ENCODE peak calls at places on chromosomes 11 and 22, in nine cellular contexts. One of them, this sample, is unnamed.

GRCh38 chr22:26565181-26565580 is 24.8 kb downstream of the TPST2 start:
- DNase-seq in heart left ventricle: no peak
- DNase-seq in transverse colon: no peak
- DNase-seq in ovary: no peak
- DNase-seq in K562: no peak
- DNase-seq in uterus: no peak
- DNase-seq in IMR-90: no peak
- DNase-seq in A549: no peak
- DNase-seq in right lobe of liver: no peak
- DNase-seq in this sample: no peak

GRCh38 chr11:100438366-100438765 is 248.7 kb upstream of the ARHGAP42 start:
- DNase-seq in K562: no peak
- DNase-seq in heart left ventricle: no peak
- DNase-seq in IMR-90: no peak
- DNase-seq in A549: no peak
- DNase-seq in uterus: no peak
- DNase-seq in right lobe of liver: no peak
- DNase-seq in ovary: no peak
- DNase-seq in transverse colon: no peak
- DNase-seq in this sample: no peak

GRCh38 chr11:123509737-123510578 is 79.9 kb downstream of the GRAMD1B start:
- DNase-seq in A549: no peak
- DNase-seq in ovary: no peak
- DNase-seq in heart left ventricle: no peak
- DNase-seq in transverse colon: no peak
- DNase-seq in right lobe of liver: no peak
- DNase-seq in K562: no peak
- DNase-seq in uterus: no peak
- DNase-seq in IMR-90: peak
- DNase-seq in this sample: peak

GRCh38 chr11:123103326-123103980 is 41.5 kb upstream of the HSPA8 start:
- DNase-seq in A549: peak
- DNase-seq in heart left ventricle: peak
- DNase-seq in transverse colon: peak
- DNase-seq in right lobe of liver: no peak
- DNase-seq in ovary: peak
- DNase-seq in IMR-90: peak
- DNase-seq in uterus: peak
- DNase-seq in K562: peak
- DNase-seq in this sample: peak

GRCh38 chr22:25334091-25334490 is 114.7 kb downstream of the CRYBB2 start:
- DNase-seq in A549: peak
- DNase-seq in transverse colon: peak
- DNase-seq in heart left ventricle: no peak
- DNase-seq in ovary: no peak
- DNase-seq in IMR-90: peak
- DNase-seq in K562: peak
- DNase-seq in uterus: no peak
- DNase-seq in right lobe of liver: peak
- DNase-seq in this sample: peak

GRCh38 chr11:119460582-119460981 is 37.6 kb upstream of the THY1 start:
- DNase-seq in K562: no peak
- DNase-seq in IMR-90: peak
- DNase-seq in heart left ventricle: no peak
- DNase-seq in A549: no peak
- DNase-seq in ovary: no peak
- DNase-seq in transverse colon: no peak
- DNase-seq in right lobe of liver: no peak
- DNase-seq in uterus: no peak
- DNase-seq in this sample: no peak

GRCh38 chr11:126109941-126110731 is 47.5 kb upstream of the CDON start:
- DNase-seq in uterus: no peak
- DNase-seq in A549: no peak
- DNase-seq in K562: no peak
- DNase-seq in ovary: no peak
- DNase-seq in IMR-90: peak
- DNase-seq in transverse colon: no peak
- DNase-seq in heart left ventricle: no peak
- DNase-seq in right lobe of liver: no peak
- DNase-seq in this sample: peak

GRCh38 chr11:72669527-72669926 is 4.7 kb downstream of the PDE2A start:
- DNase-seq in uterus: no peak
- DNase-seq in A549: no peak
- DNase-seq in ovary: no peak
- DNase-seq in transverse colon: no peak
- DNase-seq in IMR-90: no peak
- DNase-seq in K562: no peak
- DNase-seq in heart left ventricle: no peak
- DNase-seq in right lobe of liver: no peak
- DNase-seq in this sample: no peak

GRCh38 chr22:35467788-35468187 is 67.8 kb downstream of the MCM5 start:
- DNase-seq in right lobe of liver: peak
- DNase-seq in K562: no peak
- DNase-seq in ovary: peak
- DNase-seq in heart left ventricle: peak
- DNase-seq in IMR-90: peak
- DNase-seq in transverse colon: peak
- DNase-seq in uterus: peak
- DNase-seq in A549: peak
- DNase-seq in this sample: peak

GRCh38 chr22:39225591-39225990 is 19.2 kb downstream of the PDGFB start:
- DNase-seq in uterus: no peak
- DNase-seq in right lobe of liver: no peak
- DNase-seq in ovary: no peak
- DNase-seq in A549: no peak
- DNase-seq in K562: no peak
- DNase-seq in transverse colon: no peak
- DNase-seq in IMR-90: no peak
- DNase-seq in heart left ventricle: no peak
- DNase-seq in this sample: no peak
- H3K27ac ChIP-seq in uterus: no peak
- H3K27ac ChIP-seq in right lobe of liver: no peak
- H3K27ac ChIP-seq in ovary: no peak
- H3K27ac ChIP-seq in A549: no peak
- H3K27ac ChIP-seq in K562: no peak
- H3K27ac ChIP-seq in transverse colon: no peak
- H3K27ac ChIP-seq in IMR-90: no peak
- H3K27ac ChIP-seq in heart left ventricle: no peak
- H3K27ac ChIP-seq in this sample: no peak

GRCh38 chr11:74748211-74749126 is at the start of gene RNF169:
- DNase-seq in A549: peak
- DNase-seq in ovary: peak
- DNase-seq in uterus: peak
- DNase-seq in heart left ventricle: peak
- DNase-seq in IMR-90: peak
- DNase-seq in transverse colon: peak
- DNase-seq in K562: peak
- DNase-seq in right lobe of liver: peak
- DNase-seq in this sample: peak
- TF ChIP-seq POLR2A in A549: peak
- TF ChIP-seq POLR2A in ovary: peak
- TF ChIP-seq POLR2A in uterus: peak
- TF ChIP-seq POLR2A in heart left ventricle: peak
- TF ChIP-seq POLR2A in IMR-90: peak
- TF ChIP-seq POLR2A in transverse colon: peak
- TF ChIP-seq POLR2A in K562: peak
- TF ChIP-seq POLR2A in right lobe of liver: peak
- TF ChIP-seq POLR2A in this sample: peak

DNA sequence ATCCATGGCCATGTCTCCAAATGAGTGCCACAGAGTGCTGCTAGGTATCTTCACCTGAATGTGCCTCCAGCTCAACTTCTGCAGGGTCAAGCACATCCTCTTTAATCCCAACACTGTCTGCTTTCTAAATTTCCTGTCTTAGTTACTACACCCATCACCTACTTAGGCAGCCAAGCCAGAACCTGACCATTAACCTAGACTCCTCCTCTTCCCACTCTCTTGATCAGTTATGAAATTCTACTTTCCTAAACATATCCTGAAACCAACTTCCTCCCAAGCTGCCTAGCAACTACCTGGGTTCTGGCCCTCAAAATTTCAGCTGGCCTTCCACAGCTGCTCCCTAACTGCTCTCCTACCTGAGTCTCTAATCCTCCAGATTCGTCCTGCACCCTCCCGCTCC is 22.7 kb downstream of the CADM1 start:
- DNase-seq in A549: no peak
- DNase-seq in transverse colon: no peak
- DNase-seq in heart left ventricle: no peak
- DNase-seq in IMR-90: no peak
- DNase-seq in ovary: no peak
- DNase-seq in K562: no peak
- DNase-seq in right lobe of liver: no peak
- DNase-seq in uterus: no peak
- DNase-seq in this sample: no peak
- H3K27ac ChIP-seq in A549: no peak
- H3K27ac ChIP-seq in transverse colon: no peak
- H3K27ac ChIP-seq in heart left ventricle: no peak
- H3K27ac ChIP-seq in IMR-90: no peak
- H3K27ac ChIP-seq in ovary: no peak
- H3K27ac ChIP-seq in K562: no peak
- H3K27ac ChIP-seq in right lobe of liver: no peak
- H3K27ac ChIP-seq in uterus: no peak
- H3K27ac ChIP-seq in this sample: no peak

GRCh38 chr22:50545522-50546325 is at the start of gene KLHDC7B:
- DNase-seq in heart left ventricle: no peak
- DNase-seq in transverse colon: no peak
- DNase-seq in A549: no peak
- DNase-seq in IMR-90: peak
- DNase-seq in right lobe of liver: no peak
- DNase-seq in ovary: no peak
- DNase-seq in K562: no peak
- DNase-seq in uterus: no peak
- DNase-seq in this sample: no peak

GRCh38 chr22:50544078-50544745 is 1.5 kb upstream of the KLHDC7B start:
- DNase-seq in IMR-90: peak
- DNase-seq in A549: peak
- DNase-seq in ovary: peak
- DNase-seq in right lobe of liver: peak
- DNase-seq in transverse colon: peak
- DNase-seq in heart left ventricle: peak
- DNase-seq in uterus: no peak
- DNase-seq in K562: no peak
- DNase-seq in this sample: peak

GRCh38 chr22:50542416-50542927 is 3.2 kb upstream of the KLHDC7B start:
- DNase-seq in K562: no peak
- DNase-seq in IMR-90: no peak
- DNase-seq in transverse colon: peak
- DNase-seq in ovary: peak
- DNase-seq in right lobe of liver: no peak
- DNase-seq in A549: no peak
- DNase-seq in heart left ventricle: no peak
- DNase-seq in uterus: no peak
- DNase-seq in this sample: no peak

GRCh38 chr22:50546326-50547230 is 879 bp downstream of the KLHDC7B start:
- DNase-seq in K562: peak
- DNase-seq in transverse colon: no peak
- DNase-seq in A549: no peak
- DNase-seq in heart left ventricle: no peak
- DNase-seq in IMR-90: no peak
- DNase-seq in uterus: no peak
- DNase-seq in right lobe of liver: no peak
- DNase-seq in ovary: no peak
- DNase-seq in this sample: no peak

GRCh38 chr22:50544746-50545253 is 899 bp upstream of the KLHDC7B start:
- DNase-seq in A549: no peak
- DNase-seq in ovary: no peak
- DNase-seq in right lobe of liver: no peak
- DNase-seq in IMR-90: no peak
- DNase-seq in K562: no peak
- DNase-seq in transverse colon: peak
- DNase-seq in heart left ventricle: no peak
- DNase-seq in uterus: no peak
- DNase-seq in this sample: no peak
- TF ChIP-seq POLR2A in A549: no peak
- TF ChIP-seq POLR2A in ovary: no peak
- TF ChIP-seq POLR2A in right lobe of liver: no peak
- TF ChIP-seq POLR2A in IMR-90: no peak
- TF ChIP-seq POLR2A in K562: no peak
- TF ChIP-seq POLR2A in transverse colon: no peak
- TF ChIP-seq POLR2A in heart left ventricle: no peak
- TF ChIP-seq POLR2A in uterus: no peak
- TF ChIP-seq POLR2A in this sample: no peak

DNA sequence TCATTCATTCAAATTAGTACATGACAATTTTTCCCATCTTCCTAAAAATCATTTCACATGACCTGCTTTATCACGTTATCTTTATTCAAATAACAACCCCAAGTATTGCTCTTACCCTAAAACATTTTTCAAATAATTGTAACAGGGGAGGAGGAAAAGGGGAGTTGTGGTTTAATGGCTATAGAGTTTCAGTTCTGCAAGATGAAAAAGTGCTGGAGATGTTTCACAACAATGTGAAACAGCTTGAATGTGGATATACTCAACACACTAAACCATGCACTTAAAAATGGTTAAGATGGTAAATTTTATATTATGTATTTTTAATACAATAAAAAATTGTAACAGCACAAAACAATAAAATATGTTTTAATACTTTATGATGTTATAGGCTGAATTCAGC is 161.6 kb upstream of the GUCY1A2 start:
- DNase-seq in IMR-90: no peak
- DNase-seq in A549: no peak
- DNase-seq in uterus: no peak
- DNase-seq in K562: no peak
- DNase-seq in heart left ventricle: no peak
- DNase-seq in transverse colon: no peak
- DNase-seq in right lobe of liver: no peak
- DNase-seq in ovary: no peak
- DNase-seq in this sample: no peak
- H3K27ac ChIP-seq in IMR-90: no peak
- H3K27ac ChIP-seq in A549: no peak
- H3K27ac ChIP-seq in uterus: no peak
- H3K27ac ChIP-seq in K562: no peak
- H3K27ac ChIP-seq in heart left ventricle: no peak
- H3K27ac ChIP-seq in transverse colon: no peak
- H3K27ac ChIP-seq in right lobe of liver: no peak
- H3K27ac ChIP-seq in ovary: no peak
- H3K27ac ChIP-seq in this sample: no peak

DNA sequence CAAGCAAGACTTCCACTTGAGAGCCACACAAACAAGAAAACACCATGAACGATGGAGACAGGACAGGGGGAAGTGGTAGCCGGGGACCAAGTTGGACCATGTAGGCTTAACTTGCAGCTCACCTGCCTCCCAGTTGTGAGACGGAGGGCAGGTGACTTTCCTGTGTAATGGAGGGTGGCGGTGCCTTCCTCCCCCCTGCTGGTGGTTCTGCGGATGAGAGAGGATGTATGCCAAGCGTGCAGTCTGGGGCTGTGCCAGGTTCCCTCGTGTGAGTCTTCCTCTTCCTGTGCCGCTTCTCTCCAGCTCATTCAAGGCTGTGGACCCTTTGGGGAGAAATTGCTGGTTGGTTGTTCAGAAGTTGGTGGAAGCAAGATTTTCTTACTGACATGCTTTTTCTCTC is 35.1 kb downstream of the MPPED1 start:
- DNase-seq in IMR-90: no peak
- DNase-seq in ovary: no peak
- DNase-seq in K562: no peak
- DNase-seq in transverse colon: no peak
- DNase-seq in uterus: peak
- DNase-seq in A549: peak
- DNase-seq in right lobe of liver: no peak
- DNase-seq in heart left ventricle: no peak
- DNase-seq in this sample: no peak
- TF ChIP-seq POLR2A in IMR-90: no peak
- TF ChIP-seq POLR2A in ovary: no peak
- TF ChIP-seq POLR2A in K562: no peak
- TF ChIP-seq POLR2A in transverse colon: no peak
- TF ChIP-seq POLR2A in uterus: no peak
- TF ChIP-seq POLR2A in A549: no peak
- TF ChIP-seq POLR2A in right lobe of liver: no peak
- TF ChIP-seq POLR2A in heart left ventricle: no peak
- TF ChIP-seq POLR2A in this sample: no peak

GRCh38 chr22:23806837-23807236 is 20.1 kb downstream of the SMARCB1 start:
- DNase-seq in ovary: no peak
- DNase-seq in uterus: no peak
- DNase-seq in right lobe of liver: no peak
- DNase-seq in A549: no peak
- DNase-seq in transverse colon: no peak
- DNase-seq in IMR-90: no peak
- DNase-seq in heart left ventricle: no peak
- DNase-seq in K562: no peak
- DNase-seq in this sample: no peak
- H3K27ac ChIP-seq in ovary: no peak
- H3K27ac ChIP-seq in uterus: no peak
- H3K27ac ChIP-seq in right lobe of liver: no peak
- H3K27ac ChIP-seq in A549: no peak
- H3K27ac ChIP-seq in transverse colon: no peak
- H3K27ac ChIP-seq in IMR-90: no peak
- H3K27ac ChIP-seq in heart left ventricle: no peak
- H3K27ac ChIP-seq in K562: no peak
- H3K27ac ChIP-seq in this sample: no peak

This sample was measured in adrenal gland.